ENCODE peak calls at places on chromosomes 2 and 18, in six cellular contexts. N is PC-3, Y is GM23248, T is neural progenitor cell, K is GM23338, D is MM.1S. E is an unnamed sample.

GRCh38 chr2:20164061-20164733 is 60.7 kb downstream of the SDC1 start:
- DNase-seq in K (peak; percentile 45), D (no peak), Y (peak; percentile 50), N (peak; percentile 22), T (peak; percentile 40), E (no peak)

GRCh38 chr2:236876642-236877041 is 209.0 kb upstream of the COPS8 start:
- DNase-seq in Y (no peak), K (no peak), D (no peak), N (no peak), T (no peak), E (no peak)

GRCh38 chr2:83585250-83585649 is 873.8 kb downstream of the SUCLG1 start:
- DNase-seq in T (no peak), Y (no peak), D (peak; percentile 13), N (no peak), K (no peak), E (no peak)

GRCh38 chr2:43522177-43522576 is 73.7 kb downstream of the THADA start:
- DNase-seq in N (no peak), T (no peak), Y (no peak), K (no peak), D (no peak), E (no peak)

GRCh38 chr18:9474103-9474982 is 970 bp upstream of the RALBP1 start:
- DNase-seq in N (peak; percentile 87), D (no peak), Y (peak; percentile 91), K (peak; percentile 75), T (peak; percentile 11), E (peak; percentile 94)

GRCh38 chr2:219247678-219248642 is 2.7 kb downstream of the STK16 start:
- DNase-seq in K (peak; percentile 54), N (no peak), D (peak; percentile 49), Y (no peak), T (no peak), E (no peak)

GRCh38 chr2:113174369-113174735 is 581 bp downstream of the PSD4 start:
- DNase-seq in K (no peak), D (no peak), N (no peak), T (no peak), Y (no peak), E (no peak)

GRCh38 chr2:88159955-88160415 is 10.2 kb upstream of the THNSL2 start:
- DNase-seq in N (peak; percentile 84), Y (peak; percentile 82), K (peak; percentile 89), T (peak; percentile 86), D (peak; percentile 76), E (peak; percentile 87)

GRCh38 chr2:138112536-138112935 is 148.3 kb downstream of the HNMT start:
- DNase-seq in Y (no peak), K (no peak), T (no peak), N (peak; percentile 30), D (no peak), E (no peak)

GRCh38 chr2:62939735-62940491 is 110.7 kb upstream of the OTX1 start:
- DNase-seq in K (no peak), T (no peak), Y (peak; percentile 88), N (peak; percentile 24), D (no peak), E (no peak)

GRCh38 chr2:43788646-43789045 is 14.8 kb downstream of the DYNC2LI1 start:
- DNase-seq in N (no peak), D (no peak), Y (no peak), T (no peak), K (no peak), E (no peak)

GRCh38 chr2:152611458-152612231 is 105.6 kb downstream of the PRPF40A start:
- DNase-seq in N (no peak), Y (peak; percentile 79), T (no peak), K (no peak), D (peak; percentile 71), E (peak; percentile 37)

GRCh38 chr18:50011813-50012445 is 183.0 kb downstream of the MYO5B start:
- DNase-seq in D (no peak), K (no peak), N (peak; percentile 78), Y (peak; percentile 74), T (no peak), E (no peak)

GRCh38 chr2:24454258-24454657 is 36.8 kb upstream of the NCOA1 start:
- DNase-seq in D (no peak), N (no peak), K (no peak), Y (peak; percentile 61), T (peak; percentile 44), E (no peak)

GRCh38 chr2:101949304-101949703 is 42.5 kb upstream of the IL1R2 start:
- DNase-seq in D (no peak), T (no peak), Y (peak; percentile 45), K (no peak), N (peak; percentile 48), E (no peak)

GRCh38 chr2:135701442-135701841 is 40.2 kb upstream of the UBXN4 start:
- DNase-seq in N (peak; percentile 57), Y (peak; percentile 81), T (no peak), K (no peak), D (no peak), E (no peak)

GRCh38 chr2:217529271-217529670 is 473.5 kb downstream of the TNS1 start:
- DNase-seq in N (no peak), K (no peak), T (no peak), D (no peak), Y (no peak), E (no peak)

GRCh38 chr2:152400607-152401214 is 65.7 kb downstream of the FMNL2 start:
- DNase-seq in T (no peak), D (no peak), N (no peak), Y (peak; percentile 66), K (no peak), E (no peak)

GRCh38 chr2:197204855-197205254 is 105.7 kb downstream of the ANKRD44 start:
- DNase-seq in D (no peak), K (no peak), T (no peak), N (no peak), Y (peak; percentile 21), E (no peak)

GRCh38 chr18:34222396-34223163 is 2.1 kb downstream of the NOL4 start:
- DNase-seq in Y (peak; percentile 29), N (peak; percentile 9), T (peak; percentile 73), K (peak; percentile 79), D (peak; percentile 32), E (peak; percentile 19)
- TF ChIP-seq EZH2 in Y (no peak), N (no peak), T (peak; percentile 39), K (no peak), D (no peak), E (no peak)

DNA sequence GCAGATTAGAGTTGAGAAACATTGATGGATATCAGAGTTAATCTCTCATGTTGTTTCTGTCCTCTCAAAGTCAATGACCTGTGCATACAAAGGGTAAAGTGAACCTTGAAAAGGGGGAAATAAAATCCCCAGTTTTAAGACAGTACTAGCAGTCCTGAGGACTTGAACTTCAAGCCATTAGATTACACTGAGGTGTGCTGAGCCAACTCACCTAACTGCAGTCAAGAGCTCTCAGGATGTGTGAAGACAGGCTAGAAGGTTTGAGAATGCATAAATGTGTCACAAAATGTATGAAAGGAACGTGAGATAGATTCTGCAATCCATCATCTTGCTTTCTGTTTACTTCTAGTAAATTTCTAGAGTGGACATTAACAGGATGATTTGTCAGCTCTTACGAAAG is 35.5 kb downstream of the DOCK10 start:
- DNase-seq in Y (no peak), D (no peak), K (no peak), T (no peak), N (no peak), E (no peak)
- H3K4me2 ChIP-seq in Y (no peak overlapping the region), D (no peak overlapping the region), K (no peak overlapping the region), T (no peak overlapping the region), N (no peak overlapping the region), E (no peak overlapping the region)

DNA sequence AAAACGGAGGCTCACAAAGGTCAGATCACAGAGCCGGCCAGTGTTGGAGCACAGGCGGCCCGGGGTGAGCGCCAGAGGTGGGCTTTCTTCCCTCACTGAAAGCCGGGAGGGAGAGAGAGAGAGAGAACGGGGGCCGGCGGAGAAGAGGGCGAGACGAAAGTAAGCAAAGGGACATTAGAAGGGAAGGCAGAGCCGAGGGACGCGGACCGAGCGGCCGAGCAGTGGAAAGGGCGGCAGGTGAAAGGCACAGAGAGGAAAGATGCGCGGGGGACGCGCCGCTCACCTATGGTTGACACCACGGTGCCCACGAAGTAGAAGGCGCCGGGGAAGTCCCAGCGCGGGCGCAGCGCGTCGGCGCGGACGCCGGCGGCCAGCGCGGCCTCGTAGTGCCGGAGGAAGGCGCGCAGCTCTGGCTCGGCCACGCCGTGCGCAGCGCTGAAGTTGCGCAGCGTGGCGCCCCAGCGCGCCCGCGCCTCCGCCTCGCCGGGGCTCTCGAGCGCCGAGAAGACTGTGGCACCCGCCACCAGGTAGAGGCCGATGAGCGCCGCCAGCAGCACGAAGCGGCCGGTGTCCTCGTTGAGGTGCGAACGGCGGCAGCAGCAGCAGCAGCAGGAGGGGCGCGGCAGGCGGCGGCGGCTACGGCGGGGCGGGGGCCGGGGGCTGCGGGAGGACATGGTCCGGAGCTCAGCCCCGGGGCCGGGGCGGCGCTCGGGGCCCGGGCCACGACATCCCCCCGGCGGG is 166.9 kb downstream of the MSH2 start:
- DNase-seq in K (peak; percentile 57), Y (peak; percentile 32), D (peak; percentile 15), T (peak; percentile 75), N (no peak), E (peak; percentile 57)
- TF ChIP-seq EZH2phosphoT487 in K (no peak), Y (no peak), D (no peak), T (peak; percentile 81), N (no peak), E (peak; percentile 31)

DNA sequence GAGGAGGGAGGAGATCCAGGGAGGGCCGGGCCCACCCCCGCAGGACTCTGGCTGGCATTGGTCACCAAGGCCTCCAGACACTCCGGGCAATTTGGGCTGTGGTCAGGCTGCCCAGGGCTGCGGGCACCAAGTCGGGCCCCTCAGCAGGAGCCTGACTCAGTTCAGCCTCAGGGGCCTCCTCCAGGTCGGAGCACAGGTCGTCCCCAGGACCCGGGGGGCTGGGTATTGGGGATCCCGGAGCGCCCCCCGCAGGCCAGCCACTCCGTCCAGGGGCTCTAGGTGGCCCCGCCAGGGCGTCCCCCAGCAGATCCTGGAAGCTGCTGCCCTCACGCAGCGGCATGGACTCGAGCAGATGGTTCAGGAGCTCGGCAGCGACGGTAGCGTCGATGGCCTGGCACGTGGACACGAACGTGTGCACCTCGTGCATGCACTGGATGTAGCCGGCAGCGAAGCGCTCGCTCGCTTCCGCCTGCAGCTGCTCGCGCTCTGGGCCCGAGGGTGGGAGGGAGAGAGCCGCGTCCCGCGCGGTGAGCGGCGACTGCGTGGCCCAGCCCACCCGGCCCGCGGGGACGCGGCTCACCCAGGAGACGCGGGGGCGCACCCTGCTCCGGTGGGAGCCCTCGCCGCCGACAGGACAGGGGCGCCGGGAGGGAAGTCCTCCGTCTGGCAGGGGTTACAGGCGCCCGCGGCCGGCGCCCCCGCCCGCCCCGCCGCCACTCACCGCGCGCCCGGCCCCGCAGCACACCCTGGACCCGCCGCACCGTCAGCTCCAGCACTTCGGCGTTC is 879 bp downstream of the HES6 start:
- DNase-seq in N (no peak), D (peak; percentile 38), T (peak; percentile 49), K (peak; percentile 56), Y (peak; percentile 31), E (peak; percentile 41)
- TF ChIP-seq EZH2 in N (no peak), D (no peak), T (peak; percentile 43), K (no peak), Y (no peak), E (no peak)

DNA sequence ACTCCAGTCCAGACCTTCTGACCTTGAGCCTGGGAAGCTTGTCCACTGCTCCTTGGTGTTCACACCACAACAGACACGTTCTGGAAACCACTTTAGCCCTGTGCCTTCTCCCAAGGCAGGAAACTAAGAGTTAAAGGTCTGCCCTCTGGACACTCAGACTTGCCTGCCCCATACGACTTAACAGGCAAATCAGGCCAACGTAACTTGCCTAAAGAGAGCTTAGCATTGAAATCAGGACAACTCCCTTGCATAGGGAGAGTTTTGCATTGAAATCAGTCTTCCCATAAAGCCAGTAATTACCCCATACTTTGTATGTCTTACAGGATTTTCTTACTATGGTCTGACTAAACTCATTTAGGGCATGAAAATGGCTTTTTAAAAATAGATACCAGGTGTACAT is 18.5 kb downstream of the NFE2L2 start:
- DNase-seq in N (no peak), T (peak; percentile 17), Y (no peak), D (no peak), K (no peak), E (no peak)
- H3K4me2 ChIP-seq in N (no peak overlapping the region), T (no peak overlapping the region), Y (peak overlapping the region; percentile 31), D (no peak overlapping the region), K (peak overlapping the region; percentile 6), E (no peak overlapping the region)

E was measured in hepatocyte.